ENCODE peak calls at places on chromosomes 13 and 19, in six cellular contexts. P is sigmoid colon, A is RWPE1, Z is endodermal cell, E is BE2C, F is endothelial cell. I is an unnamed sample.

GRCh38 chr13:31322025-31322424 is 122.2 kb downstream of the B3GLCT start:
- DNase-seq in E (peak; percentile 59), A (peak; percentile 50), P (no peak), F (no peak), Z (no peak), I (no peak)

GRCh38 chr13:101917833-101918755 is 465.6 kb downstream of the ITGBL1 start:
- DNase-seq in A (no peak), Z (peak; percentile 64), P (no peak), E (peak; percentile 56), F (no peak), I (no peak)

GRCh38 chr13:90447735-90448103 is 899.8 kb upstream of the MIR17HG start:
- DNase-seq in E (no peak), P (no peak), F (no peak), Z (no peak), A (peak; percentile 18), I (no peak)

GRCh38 chr19:11656535-11656934 is 59.3 kb downstream of the ZNF627 start:
- DNase-seq in F (no peak), A (no peak), Z (no peak), P (no peak), E (no peak), I (no peak)

GRCh38 chr19:56839665-56840451 is 668 bp downstream of the PEG3 start:
- DNase-seq in F (no peak), E (peak; percentile 86), P (peak; percentile 99), A (no peak), Z (no peak), I (no peak)

GRCh38 chr13:47518530-47518929 is 482.5 kb downstream of the SUCLA2 start:
- DNase-seq in A (no peak), F (no peak), E (no peak), P (no peak), Z (no peak), I (no peak)

GRCh38 chr19:33047422-33047821 is 17.3 kb downstream of the RHPN2 start:
- DNase-seq in F (no peak), E (no peak), P (no peak), A (peak; percentile 92), Z (peak; percentile 93), I (no peak)

GRCh38 chr19:50568321-50569022 is at the start of gene LRRC4B:
- DNase-seq in E (no peak), Z (peak; percentile 84), A (no peak), P (no peak), F (no peak), I (peak; percentile 69)

GRCh38 chr13:30355405-30355741 is 48.0 kb upstream of the KATNAL1 start:
- DNase-seq in F (peak; percentile 47), E (peak; percentile 72), P (no peak), Z (peak; percentile 70), A (no peak), I (peak; percentile 61)

GRCh38 chr19:51749979-51750378 is 1.7 kb downstream of the FPR1 start:
- DNase-seq in Z (no peak), F (no peak), P (no peak), E (no peak), A (no peak), I (no peak)

GRCh38 chr13:46683879-46684278 is 113.1 kb downstream of the ESD start:
- DNase-seq in P (no peak), E (no peak), F (no peak), Z (no peak), A (no peak), I (no peak)

GRCh38 chr13:36706755-36707154 is 32.9 kb downstream of the SERTM1 start:
- DNase-seq in A (no peak), Z (no peak), F (no peak), E (no peak), P (no peak), I (no peak)

GRCh38 chr19:14004619-14005380 is 1.3 kb downstream of the RFX1 start:
- DNase-seq in Z (no peak), F (no peak), A (no peak), E (no peak), P (peak; percentile 79), I (no peak)

GRCh38 chr13:51802601-51803000 is 1.4 kb downstream of the DHRS12 start:
- DNase-seq in P (peak; percentile 41), Z (peak; percentile 48), F (no peak), E (no peak), A (no peak), I (no peak)

GRCh38 chr13:61728468-61728867 is 312.8 kb upstream of the PCDH20 start:
- DNase-seq in A (no peak), E (peak; percentile 32), P (no peak), F (no peak), Z (no peak), I (no peak)

GRCh38 chr19:9906475-9907087 is 29.7 kb downstream of the OLFM2 start:
- DNase-seq in A (no peak), Z (no peak), E (no peak), P (no peak), F (no peak), I (no peak)

GRCh38 chr13:27182844-27183497 is 11.4 kb upstream of the USP12 start:
- DNase-seq in F (no peak), E (peak; percentile 46), P (peak; percentile 71), A (no peak), Z (no peak), I (no peak)

GRCh38 chr19:56348289-56348877 is 33.7 kb upstream of the ZSCAN5A start:
- DNase-seq in A (no peak), E (peak; percentile 16), Z (peak; percentile 54), P (no peak), F (no peak), I (no peak)

GRCh38 chr19:50478901-50479715 is 2.5 kb upstream of the GARIN5A start:
- DNase-seq in Z (peak; percentile 86), F (no peak), E (peak; percentile 81), A (peak; percentile 15), P (no peak), I (no peak)

GRCh38 chr19:7657047-7657779 is 11.6 kb upstream of the RETN start:
- DNase-seq in F (no peak), P (no peak), A (no peak), Z (no peak), E (no peak), I (no peak)

GRCh38 chr13:52345631-52346251 is 60.2 kb downstream of the THSD1 start:
- DNase-seq in A (no peak), E (no peak), F (no peak), P (no peak), Z (no peak), I (no peak)

GRCh38 chr13:106291006-106291405 is 244.5 kb downstream of the EFNB2 start:
- DNase-seq in E (no peak), A (peak; percentile 15), P (no peak), F (no peak), Z (no peak), I (no peak)

GRCh38 chr13:28071424-28071823 is 29.0 kb downstream of the FLT3 start:
- DNase-seq in F (no peak), P (no peak), Z (no peak), E (no peak), A (no peak), I (no peak)

DNA sequence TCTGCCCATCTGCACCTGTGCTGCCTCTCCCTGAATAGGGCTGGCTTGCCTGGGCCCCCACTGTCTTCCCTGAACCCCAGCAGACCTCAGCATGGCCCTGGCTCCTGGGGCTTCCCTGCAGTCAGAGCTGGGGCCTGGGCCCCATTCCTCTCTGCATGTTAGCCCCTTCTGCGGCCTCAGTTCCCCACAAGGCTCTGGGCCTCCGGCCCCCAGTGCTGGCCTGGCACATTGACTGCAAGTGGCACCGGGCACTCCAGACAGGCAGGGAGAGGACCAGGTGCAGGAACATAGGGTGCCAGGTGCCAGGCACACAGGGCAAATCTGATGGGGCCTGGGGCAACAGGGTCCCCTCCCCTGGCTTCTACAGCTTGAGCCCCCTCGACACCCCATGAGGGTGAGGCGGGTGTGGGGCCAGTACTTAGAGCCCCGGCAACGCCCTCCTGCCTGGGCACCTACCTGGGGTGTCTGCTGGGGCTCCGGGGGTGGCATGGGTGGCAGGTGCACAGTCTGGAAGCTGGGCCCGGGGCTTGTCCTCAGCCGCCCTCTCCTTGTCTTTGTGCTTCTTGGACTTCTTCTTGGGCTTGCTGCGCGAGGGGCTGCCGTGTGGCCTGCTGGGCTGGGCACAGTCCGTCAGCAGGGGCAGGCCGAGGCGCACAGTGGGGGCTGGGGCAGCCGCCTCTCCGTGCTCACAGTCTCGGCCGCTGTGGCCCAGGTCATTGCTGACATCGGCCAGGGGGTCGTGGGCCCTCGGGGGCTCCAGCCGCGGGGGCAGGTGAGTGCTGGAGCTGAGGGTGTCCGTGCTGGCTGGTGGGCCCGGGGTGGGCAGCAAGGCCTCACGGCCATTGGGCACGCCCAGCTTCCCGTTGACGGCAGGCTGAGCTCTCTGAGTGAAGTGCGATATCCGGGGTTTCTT is 12.3 kb upstream of the ISYNA1 start:
- DNase-seq in Z (no peak), F (no peak), E (no peak), P (peak; percentile 67), A (no peak), I (peak; percentile 1)
- TF ChIP-seq CTCF in Z (no peak), F (no peak), E (no peak), P (no peak), A (no peak), I (no peak)

DNA sequence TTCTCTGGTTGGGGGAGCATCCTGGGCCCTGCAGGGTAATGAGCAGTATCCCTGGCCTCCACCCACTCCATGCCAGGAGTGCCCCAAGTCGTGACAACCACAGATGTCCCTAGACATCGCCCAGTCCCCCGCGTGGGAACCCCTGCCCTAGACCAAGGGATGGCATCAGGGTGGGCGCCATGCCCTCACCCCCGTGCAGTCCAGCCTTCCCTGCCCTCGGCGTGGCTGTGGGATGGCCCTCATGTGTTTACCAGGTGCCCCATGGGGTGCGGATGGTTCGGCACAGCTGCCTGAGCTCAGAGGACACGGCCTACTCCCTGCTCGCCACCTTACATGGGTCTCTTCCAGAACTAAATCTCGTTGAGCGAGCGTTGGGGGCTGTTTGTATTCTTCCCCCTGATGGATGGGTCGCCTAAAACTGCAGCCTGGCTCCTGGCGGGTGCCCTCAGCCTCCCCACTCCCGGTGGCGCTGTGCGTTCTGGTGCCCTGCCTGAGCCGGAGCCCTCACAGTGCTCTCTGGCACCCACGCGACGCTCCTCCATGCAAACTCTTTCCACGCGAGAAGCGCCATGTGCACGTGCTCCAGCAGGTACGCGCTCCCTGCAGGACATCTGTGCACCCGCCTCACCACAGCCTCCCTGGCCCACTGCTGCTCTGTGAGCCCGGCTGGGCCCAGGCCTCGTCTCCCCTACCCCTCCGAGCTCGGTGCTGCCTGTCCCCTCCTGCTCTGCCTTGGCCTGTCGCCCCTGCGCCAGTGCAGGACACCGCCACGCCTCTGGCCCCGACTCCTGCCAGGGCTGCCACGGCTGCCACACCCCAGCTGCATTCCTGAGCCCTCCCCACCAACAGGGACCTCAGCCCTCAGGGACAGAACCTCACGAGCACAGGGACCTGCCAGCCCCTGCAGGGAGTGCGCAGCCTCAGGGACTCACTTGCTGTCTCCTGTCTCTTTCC is 145.0 kb downstream of the KDM4B start:
- DNase-seq in F (no peak), A (no peak), E (no peak), Z (no peak), P (no peak), I (no peak)
- TF ChIP-seq CTCF in F (no peak), A (no peak), E (no peak), Z (no peak), P (no peak), I (no peak)

DNA sequence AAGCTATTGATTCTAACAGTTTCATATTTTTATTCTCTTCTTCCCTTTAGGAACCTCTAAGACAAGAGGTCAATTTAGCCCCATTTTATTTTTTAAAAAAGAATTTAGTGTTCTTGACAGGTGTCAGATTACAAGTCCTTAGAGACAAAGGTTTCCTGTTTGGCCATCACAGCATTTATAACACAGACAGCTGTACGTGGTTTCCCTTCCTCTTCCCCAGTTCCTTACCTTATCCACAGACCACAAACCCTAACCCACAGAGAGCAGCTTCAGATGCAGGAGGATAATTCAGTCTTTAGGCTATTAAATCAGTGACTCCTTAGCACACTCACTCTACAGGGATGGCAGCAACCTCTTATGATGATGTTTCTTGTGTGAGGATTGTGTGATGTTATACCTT is 1210.1 kb downstream of the DIAPH3 start:
- DNase-seq in Z (no peak), F (no peak), A (no peak), P (no peak), E (no peak), I (no peak)
- TF ChIP-seq CTCF in Z (no peak), F (no peak), A (no peak), P (no peak), E (no peak), I (no peak)

GRCh38 chr13:113078895-113079720 is 26.5 kb upstream of the F7 start:
- DNase-seq in E (peak; percentile 5), Z (no peak), F (no peak), A (no peak), P (peak; percentile 35), I (no peak)
- TF ChIP-seq CTCF in E (no peak), Z (no peak), F (no peak), A (no peak), P (no peak), I (no peak)

I was measured in nephron progenitor cell.